ENCODE peak calls at places on chromosome 3, in six cellular contexts. B is AG08395, C is uterus, Z is psoas muscle, N is AG10803, H is left lung. E is an unnamed sample.

GRCh38 chr3:190811775-190812480 is 50.6 kb downstream of the GMNC start:
- DNase-seq in B (peak), N (peak), Z (no peak), C (no peak), H (no peak), E (peak)

GRCh38 chr3:187967097-187967496 is 186.9 kb upstream of the LPP start:
- DNase-seq in B (no peak), Z (no peak), C (no peak), H (peak), N (no peak), E (no peak)

GRCh38 chr3:100265016-100265415 is 4.2 kb downstream of the TBC1D23 start:
- DNase-seq in B (no peak), H (no peak), Z (no peak), N (no peak), C (no peak), E (no peak)

GRCh38 chr3:187954486-187955075 is 199.4 kb upstream of the LPP start:
- DNase-seq in C (no peak), Z (no peak), B (peak), N (peak), H (no peak), E (no peak)

GRCh38 chr3:36193448-36193847 is 186.9 kb upstream of the STAC start:
- DNase-seq in B (no peak), N (no peak), Z (no peak), C (no peak), H (no peak), E (no peak)

GRCh38 chr3:53075743-53076140 is 29.9 kb upstream of the SFMBT1 start:
- DNase-seq in B (no peak), H (no peak), N (no peak), C (no peak), Z (no peak), E (no peak)

GRCh38 chr3:189311521-189311920 is 139.8 kb downstream of the TPRG1 start:
- DNase-seq in Z (no peak), H (no peak), B (no peak), C (no peak), N (no peak), E (no peak)

GRCh38 chr3:8539419-8539818 is 37.8 kb downstream of the LMCD1 start:
- DNase-seq in B (no peak), H (no peak), C (no peak), N (peak), Z (no peak), E (no peak)

GRCh38 chr3:111901617-111902016 is 42.6 kb downstream of the PHLDB2 start:
- DNase-seq in C (no peak), B (no peak), Z (no peak), H (no peak), N (no peak), E (no peak)

GRCh38 chr3:55959681-55960080 is 472.6 kb upstream of the WNT5A start:
- DNase-seq in H (no peak), N (no peak), Z (no peak), C (no peak), B (no peak), E (no peak)

GRCh38 chr3:9948586-9948985 is 3.6 kb downstream of the PRRT3 start:
- DNase-seq in H (no peak), C (no peak), B (no peak), Z (no peak), N (no peak), E (no peak)

GRCh38 chr3:132840201-132840700 is 118.0 kb upstream of the NPHP3 start:
- DNase-seq in Z (no peak), C (no peak), B (no peak), N (no peak), H (no peak), E (no peak)

GRCh38 chr3:14145236-14145635 is 20.4 kb downstream of the TMEM43 start:
- DNase-seq in H (no peak), C (no peak), Z (no peak), N (peak), B (peak), E (peak)

GRCh38 chr3:16124636-16125035 is 49.8 kb upstream of the GALNT15 start:
- DNase-seq in C (no peak), H (no peak), N (peak), Z (no peak), B (peak), E (peak)

GRCh38 chr3:81968628-81969027 is 207.2 kb upstream of the GBE1 start:
- DNase-seq in C (no peak), N (peak), Z (no peak), B (no peak), H (no peak), E (peak)

GRCh38 chr3:52121459-52121795 is 32.8 kb downstream of the POC1A start:
- DNase-seq in Z (peak), H (no peak), B (no peak), N (no peak), C (no peak), E (no peak)

GRCh38 chr3:98070840-98071239 is 16.1 kb upstream of the OR5AC2 start:
- DNase-seq in Z (no peak), C (no peak), B (no peak), H (no peak), N (no peak), E (no peak)

E was measured in AG20443.